ENCODE peak calls at places on chromosomes 4 and X, in six cellular contexts. O is LoVo, N is AG08396, W is T-helper 9 cell, D is stromal cell of bone marrow, C is SK-N-DZ. R is an unnamed sample.

GRCh38 chrX:418927-419729 is 32.4 kb upstream of the PPP2R3B start:
- DNase-seq in O (no peak), C (no peak), N (no peak), W (no peak), D (no peak), R (no peak)

GRCh38 chr4:2296621-2297601 is 35.0 kb upstream of the MXD4 start:
- DNase-seq in C (no peak), O (no peak), N (no peak), W (no peak), D (no peak), R (no peak)

GRCh38 chr4:7254736-7255487 is 62.6 kb downstream of the SORCS2 start:
- DNase-seq in N (no peak), O (no peak), C (no peak), D (peak; percentile 59), W (no peak), R (no peak)

GRCh38 chrX:23756165-23756564 is 13.1 kb upstream of the ACOT9 start:
- DNase-seq in D (no peak), W (peak; percentile 50), O (peak; percentile 38), C (peak; percentile 40), N (peak; percentile 38), R (no peak)

GRCh38 chr4:173752610-173753009 is 222.6 kb upstream of the HAND2 start:
- DNase-seq in C (no peak), W (no peak), O (peak; percentile 11), D (no peak), N (no peak), R (no peak)

GRCh38 chr4:1001561-1002130 is 8.4 kb upstream of the SLC26A1 start:
- DNase-seq in D (no peak), C (no peak), W (no peak), O (no peak), N (no peak), R (no peak)

GRCh38 chr4:14221176-14221575 is 593.7 kb upstream of the BOD1L1 start:
- DNase-seq in O (no peak), N (no peak), D (no peak), C (no peak), W (no peak), R (no peak)

GRCh38 chr4:70365479-70365878 is 4.9 kb downstream of the SMR3A start:
- DNase-seq in N (no peak), C (no peak), O (no peak), W (no peak), D (no peak), R (no peak)

GRCh38 chr4:24666316-24666715 is 82.0 kb upstream of the DHX15 start:
- DNase-seq in C (no peak), D (no peak), N (no peak), O (no peak), W (no peak), R (no peak)

GRCh38 chr4:150001815-150002214 is 76.4 kb upstream of the DCLK2 start:
- DNase-seq in W (no peak), O (no peak), N (no peak), D (no peak), C (no peak), R (no peak)

GRCh38 chr4:179624768-179625181 is 2182.5 kb upstream of the AGA start:
- DNase-seq in D (no peak), N (peak; percentile 7), W (no peak), O (no peak), C (peak; percentile 10), R (no peak)

GRCh38 chr4:184250795-184251679 is 33.4 kb upstream of the ENPP6 start:
- DNase-seq in O (peak; percentile 56), N (peak; percentile 66), C (peak; percentile 58), D (no peak), W (no peak), R (no peak)

GRCh38 chr4:7375427-7375826 is 59.3 kb downstream of the PSAPL1 start:
- DNase-seq in O (no peak), N (peak; percentile 26), C (no peak), W (no peak), D (peak; percentile 47), R (peak; percentile 58)

GRCh38 chrX:115525486-115525885 is 35.5 kb upstream of the PLS3 start:
- DNase-seq in D (no peak), N (no peak), W (no peak), C (no peak), O (no peak), R (no peak)

GRCh38 chrX:19863237-19864223 is 23.9 kb downstream of the SH3KBP1 start:
- DNase-seq in D (no peak), W (no peak), C (no peak), O (no peak), N (no peak), R (no peak)

GRCh38 chr4:142446965-142447474 is 399.1 kb downstream of the INPP4B start:
- DNase-seq in C (no peak), W (no peak), N (no peak), O (no peak), D (no peak), R (no peak)

GRCh38 chr4:37742149-37742548 is 56.0 kb upstream of the RELL1 start:
- DNase-seq in W (no peak), D (no peak), O (no peak), N (no peak), C (no peak), R (no peak)

R was measured in GM04503.